ENCODE peak calls at places on chromosome 5, in ten cellular contexts. Q is psoas muscle, M is T-helper 2 cell, S is NCI-H774, C is HFF-Myc, J is bronchial epithelial cell, K is lung microvascular endothelial cell, W is GM12865, I is NCI-H748 treated with DMSO at 0.1 percent for 48 hours, R is iris pigment epithelial cell. Y is an unnamed sample.

GRCh38 chr5:33321026-33321425 is 119.7 kb upstream of the TARS1 start:
- DNase-seq in K (peak; percentile 99), W (no peak), Q (no peak), J (peak; percentile 95), M (no peak), S (no peak), I (no peak), R (peak; percentile 96), C (peak; percentile 81), Y (peak; percentile 21)

GRCh38 chr5:114477816-114478330 is 116.0 kb downstream of the KCNN2 start:
- DNase-seq in J (no peak), M (no peak), I (no peak), W (no peak), S (no peak), Q (no peak), K (peak; percentile 53), C (no peak), R (no peak), Y (no peak)

GRCh38 chr5:132104561-132104960 is 31.0 kb downstream of the CSF2 start:
- DNase-seq in K (no peak), J (peak; percentile 60), M (peak; percentile 74), I (no peak), R (no peak), C (no peak), Q (no peak), S (no peak), W (no peak), Y (no peak)

GRCh38 chr5:117249086-117249815 is 674.6 kb upstream of the SEMA6A start:
- DNase-seq in C (no peak), R (no peak), S (no peak), M (no peak), J (no peak), K (no peak), Q (no peak), I (no peak), W (no peak), Y (no peak)

GRCh38 chr5:173329370-173330150 is 1.3 kb upstream of the STC2 start:
- DNase-seq in C (no peak), R (no peak), S (no peak), J (no peak), W (peak; percentile 77), Q (no peak), K (no peak), I (peak; percentile 50), M (peak; percentile 40), Y (no peak)

GRCh38 chr5:131810510-131811249 is 13.9 kb upstream of the FNIP1 start:
- DNase-seq in S (no peak), R (peak; percentile 22), J (no peak), I (no peak), Q (no peak), K (peak; percentile 6), M (peak; percentile 27), W (peak; percentile 53), C (no peak), Y (no peak)

GRCh38 chr5:171739246-171739645 is 46.4 kb upstream of the SMIM23 start:
- DNase-seq in C (no peak), I (no peak), M (no peak), S (no peak), K (no peak), W (no peak), J (no peak), R (no peak), Q (no peak), Y (no peak)

GRCh38 chr5:63962345-63962744 is at the start of gene HTR1A:
- DNase-seq in I (peak; percentile 6), J (no peak), S (no peak), M (no peak), R (no peak), Q (no peak), C (no peak), W (no peak), K (no peak), Y (no peak)

GRCh38 chr5:2735996-2736395 is 15.5 kb downstream of the IRX2 start:
- DNase-seq in S (no peak), C (no peak), M (no peak), K (no peak), I (no peak), W (no peak), R (no peak), Q (no peak), J (no peak), Y (no peak)

GRCh38 chr5:179862891-179863290 is 4.3 kb upstream of the MRNIP start:
- DNase-seq in W (no peak), K (no peak), C (no peak), J (no peak), S (no peak), M (no peak), Q (peak; percentile 35), R (no peak), I (no peak), Y (no peak)

GRCh38 chr5:94903719-94904118 is 285.2 kb downstream of the SLF1 start:
- DNase-seq in M (no peak), C (no peak), Q (no peak), J (no peak), S (no peak), I (no peak), K (no peak), W (no peak), R (peak; percentile 23), Y (no peak)

GRCh38 chr5:171444582-171444981 is 25.1 kb downstream of the FGF18 start:
- DNase-seq in M (no peak), W (no peak), R (peak; percentile 48), I (no peak), C (no peak), J (peak; percentile 80), K (peak; percentile 48), S (no peak), Q (peak; percentile 35), Y (no peak)

GRCh38 chr5:143404416-143405062 is 1.1 kb upstream of the NR3C1 start:
- DNase-seq in S (peak; percentile 45), M (peak; percentile 93), Q (peak; percentile 90), J (peak; percentile 76), R (peak; percentile 95), W (peak; percentile 92), I (no peak), K (peak; percentile 89), C (peak; percentile 66), Y (peak; percentile 68)

GRCh38 chr5:55418994-55419991 is 111.5 kb downstream of the MTREX start:
- DNase-seq in I (no peak), S (no peak), W (no peak), R (peak; percentile 79), C (peak; percentile 92), M (no peak), J (no peak), K (no peak), Q (no peak), Y (no peak)

GRCh38 chr5:17679597-17680187 is 45.4 kb downstream of the TAF11L14 start:
- DNase-seq in K (no peak), J (peak; percentile 82), Q (no peak), S (no peak), R (peak; percentile 20), I (no peak), C (no peak), W (no peak), M (no peak), Y (no peak)

GRCh38 chr5:90135979-90136378 is 273.6 kb downstream of the CETN3 start:
- DNase-seq in I (no peak), R (no peak), W (peak; percentile 52), C (no peak), M (peak; percentile 7), Q (peak; percentile 35), S (peak; percentile 42), K (no peak), J (no peak), Y (no peak)

GRCh38 chr5:76134646-76135045 is 51.5 kb downstream of the SV2C start:
- DNase-seq in M (no peak), I (peak; percentile 73), K (no peak), C (no peak), Q (no peak), R (no peak), J (no peak), W (no peak), S (no peak), Y (no peak)

GRCh38 chr5:125065114-125065513 is 318.7 kb upstream of the ZNF608 start:
- DNase-seq in W (no peak), Q (no peak), I (peak; percentile 75), J (peak; percentile 53), S (peak; percentile 46), K (no peak), R (no peak), C (no peak), M (no peak), Y (no peak)

GRCh38 chr5:38537502-38537901 is 18.9 kb downstream of the LIFR start:
- DNase-seq in S (no peak), K (no peak), C (no peak), W (no peak), J (no peak), I (no peak), R (no peak), M (no peak), Q (no peak), Y (no peak)

GRCh38 chr5:16508730-16509531 is 43.3 kb upstream of the ZNF622 start:
- DNase-seq in M (no peak), C (no peak), K (no peak), W (no peak), Q (peak; percentile 92), S (peak; percentile 56), J (peak; percentile 75), R (no peak), I (no peak), Y (no peak)

GRCh38 chr5:123007292-123007691 is 29.2 kb downstream of the PPIC start:
- DNase-seq in I (no peak), C (no peak), R (peak; percentile 36), J (no peak), M (no peak), S (no peak), W (no peak), Q (no peak), K (no peak), Y (no peak)

GRCh38 chr5:172410160-172410559 is 44.2 kb downstream of the SH3PXD2B start:
- DNase-seq in R (peak; percentile 73), S (no peak), I (no peak), W (peak; percentile 20), Q (no peak), K (peak; percentile 25), C (no peak), M (no peak), J (no peak), Y (no peak)

GRCh38 chr5:144469106-144469505 is 298.4 kb downstream of the KCTD16 start:
- DNase-seq in W (no peak), S (no peak), C (no peak), M (no peak), I (no peak), J (no peak), K (no peak), Q (no peak), R (peak; percentile 45), Y (no peak)

GRCh38 chr5:171534009-171534895 is 114.8 kb downstream of the FGF18 start:
- DNase-seq in I (no peak), K (no peak), C (no peak), S (no peak), R (no peak), M (no peak), Q (no peak), W (no peak), J (peak; percentile 27), Y (no peak)

GRCh38 chr5:56270568-56271392 is 37.6 kb upstream of the ANKRD55 start:
- DNase-seq in S (peak; percentile 71), M (peak; percentile 82), W (peak; percentile 85), K (peak; percentile 89), C (peak; percentile 77), Q (peak; percentile 81), J (peak; percentile 69), R (peak; percentile 83), I (peak; percentile 65), Y (peak; percentile 87)

GRCh38 chr5:126490167-126490937 is 67.1 kb downstream of the GRAMD2B start:
- DNase-seq in J (no peak), I (no peak), Q (no peak), K (no peak), S (no peak), M (no peak), W (no peak), R (peak; percentile 46), C (peak; percentile 39), Y (peak; percentile 44)

GRCh38 chr5:25418319-25418859 is 773.6 kb upstream of the CDH10 start:
- DNase-seq in Q (no peak), J (no peak), K (no peak), C (no peak), I (no peak), R (no peak), W (no peak), S (no peak), M (no peak), Y (no peak)

GRCh38 chr5:98904786-98905185 is 24.0 kb downstream of the CHD1 start:
- DNase-seq in W (no peak), K (peak; percentile 86), R (peak; percentile 70), Q (no peak), S (no peak), I (no peak), J (peak; percentile 71), M (peak; percentile 67), C (no peak), Y (no peak)